ENCODE peak calls at places on chromosomes 2 and 18, in seven cellular contexts. Y, L, S, X, B, J and O are unnamed samples.

GRCh38 chr2:169276045-169276444 is 86.3 kb downstream of the LRP2 start:
- DNase-seq in Y (no peak), L (no peak), S (no peak), X (no peak), B (no peak), J (no peak), O (peak; percentile 6)

GRCh38 chr2:26757873-26758789 is 6.0 kb upstream of the SLC35F6 start:
- DNase-seq in Y (no peak), L (no peak), S (no peak), X (no peak), B (no peak), J (peak; percentile 99), O (peak; percentile 30)

GRCh38 chr2:173037245-173038106 is 38.2 kb upstream of the MAP3K20 start:
- DNase-seq in Y (no peak), L (no peak), S (no peak), X (no peak), B (peak; percentile 65), J (peak; percentile 25), O (no peak)

GRCh38 chr2:10008809-10009176 is 34.6 kb upstream of the KLF11 start:
- DNase-seq in Y (no peak), L (peak; percentile 15), S (peak; percentile 34), X (no peak), B (no peak), J (no peak), O (no peak)

GRCh38 chr2:219398721-219399333 is 11.1 kb upstream of the DNPEP start:
- DNase-seq in Y (no peak), L (no peak), S (no peak), X (no peak), B (no peak), J (peak; percentile 68), O (no peak)

GRCh38 chr18:25360301-25360899 is 8.4 kb upstream of the ZNF521 start:
- DNase-seq in Y (no peak), L (no peak), S (no peak), X (no peak), B (no peak), J (no peak), O (no peak)

GRCh38 chr2:221204699-221205098 is 367.4 kb downstream of the EPHA4 start:
- DNase-seq in Y (no peak), L (no peak), S (no peak), X (no peak), B (no peak), J (no peak), O (no peak)

GRCh38 chr2:198913394-198914152 is 544.2 kb downstream of the SATB2 start:
- DNase-seq in Y (no peak), L (no peak), S (no peak), X (no peak), B (no peak), J (no peak), O (no peak)

GRCh38 chr18:2173464-2173863 is 397.8 kb downstream of the METTL4 start:
- DNase-seq in Y (no peak), L (no peak), S (no peak), X (no peak), B (peak; percentile 23), J (peak; percentile 48), O (peak; percentile 11)

GRCh38 chr2:27379840-27380625 is 501 bp downstream of the ZNF513 start:
- DNase-seq in Y (peak; percentile 47), L (no peak), S (peak; percentile 88), X (peak; percentile 94), B (peak; percentile 70), J (peak; percentile 76), O (peak; percentile 59)

GRCh38 chr2:40431600-40431955 is 20.3 kb downstream of the SLC8A1 start:
- DNase-seq in Y (no peak), L (no peak), S (peak; percentile 80), X (no peak), B (peak; percentile 25), J (peak; percentile 88), O (no peak)

GRCh38 chr2:46353509-46353908 is 56.3 kb downstream of the EPAS1 start:
- DNase-seq in Y (no peak), L (no peak), S (no peak), X (no peak), B (no peak), J (no peak), O (no peak)

GRCh38 chr2:105187531-105187930 is 54.0 kb upstream of the GPR45 start:
- DNase-seq in Y (no peak), L (no peak), S (no peak), X (no peak), B (no peak), J (no peak), O (no peak)

GRCh38 chr2:169260246-169260645 is 102.1 kb downstream of the LRP2 start:
- DNase-seq in Y (no peak), L (no peak), S (no peak), X (no peak), B (no peak), J (no peak), O (peak; percentile 6)

GRCh38 chr2:86314125-86314524 is 23.3 kb downstream of the REEP1 start:
- DNase-seq in Y (no peak), L (no peak), S (peak; percentile 87), X (peak; percentile 65), B (no peak), J (no peak), O (no peak)

GRCh38 chr2:24613154-24613814 is 122.2 kb downstream of the NCOA1 start:
- DNase-seq in Y (no peak), L (no peak), S (no peak), X (no peak), B (no peak), J (peak; percentile 76), O (peak; percentile 62)

GRCh38 chr18:48230459-48231113 is 178.6 kb downstream of the ZBTB7C start:
- DNase-seq in Y (peak; percentile 44), L (peak; percentile 82), S (no peak), X (peak; percentile 87), B (peak; percentile 60), J (peak; percentile 31), O (peak; percentile 41)

GRCh38 chr2:229539628-229540027 is 174.7 kb downstream of the DNER start:
- DNase-seq in Y (no peak), L (no peak), S (no peak), X (no peak), B (no peak), J (peak; percentile 5), O (no peak)

GRCh38 chr2:43539991-43540860 is 55.6 kb downstream of the THADA start:
- DNase-seq in Y (peak; percentile 72), L (no peak), S (peak; percentile 93), X (peak; percentile 95), B (peak; percentile 70), J (peak; percentile 92), O (no peak)

GRCh38 chr2:45024600-45025291 is 15.5 kb upstream of the SIX2 start:
- DNase-seq in Y (no peak), L (no peak), S (no peak), X (no peak), B (no peak), J (peak; percentile 53), O (no peak)

GRCh38 chr2:159130302-159130701 is 156.2 kb downstream of the WDSUB1 start:
- DNase-seq in Y (no peak), L (no peak), S (no peak), X (no peak), B (no peak), J (no peak), O (peak; percentile 87)

GRCh38 chr18:54223568-54224241 is 764 bp downstream of the MBD2 start:
- DNase-seq in Y (peak; percentile 38), L (peak; percentile 91), S (peak; percentile 92), X (peak; percentile 94), B (peak; percentile 79), J (peak; percentile 92), O (peak; percentile 83)

GRCh38 chr2:109601693-109602250 is 12.0 kb downstream of the SEPTIN10 start:
- DNase-seq in Y (no peak), L (no peak), S (no peak), X (no peak), B (peak; percentile 66), J (no peak), O (no peak)

GRCh38 chr2:207143474-207144190 is 22.1 kb downstream of the KLF7 start:
- DNase-seq in Y (peak; percentile 77), L (peak; percentile 85), S (peak; percentile 90), X (peak; percentile 93), B (peak; percentile 79), J (no peak), O (no peak)
- TF ChIP-seq POLR2A in Y (peak; percentile 48), L (no peak), S (peak; percentile 8), X (no peak), B (no peak), J (no peak), O (no peak)

GRCh38 chr2:206163251-206163880 is 3.7 kb downstream of the EEF1B2 start:
- DNase-seq in Y (no peak), L (no peak), S (no peak), X (no peak), B (no peak), J (no peak), O (no peak)
- TF ChIP-seq POLR2A in Y (no peak), L (no peak), S (no peak), X (no peak), B (no peak), J (no peak), O (no peak)

GRCh38 chr2:95346236-95346737 is 49.1 kb downstream of the KCNIP3 start:
- DNase-seq in Y (peak; percentile 49), L (peak; percentile 80), S (peak; percentile 84), X (peak; percentile 88), B (peak; percentile 79), J (peak; percentile 29), O (peak; percentile 72)
- TF ChIP-seq POLR2A in Y (no peak), L (no peak), S (no peak), X (no peak), B (no peak), J (no peak), O (no peak)

DNA sequence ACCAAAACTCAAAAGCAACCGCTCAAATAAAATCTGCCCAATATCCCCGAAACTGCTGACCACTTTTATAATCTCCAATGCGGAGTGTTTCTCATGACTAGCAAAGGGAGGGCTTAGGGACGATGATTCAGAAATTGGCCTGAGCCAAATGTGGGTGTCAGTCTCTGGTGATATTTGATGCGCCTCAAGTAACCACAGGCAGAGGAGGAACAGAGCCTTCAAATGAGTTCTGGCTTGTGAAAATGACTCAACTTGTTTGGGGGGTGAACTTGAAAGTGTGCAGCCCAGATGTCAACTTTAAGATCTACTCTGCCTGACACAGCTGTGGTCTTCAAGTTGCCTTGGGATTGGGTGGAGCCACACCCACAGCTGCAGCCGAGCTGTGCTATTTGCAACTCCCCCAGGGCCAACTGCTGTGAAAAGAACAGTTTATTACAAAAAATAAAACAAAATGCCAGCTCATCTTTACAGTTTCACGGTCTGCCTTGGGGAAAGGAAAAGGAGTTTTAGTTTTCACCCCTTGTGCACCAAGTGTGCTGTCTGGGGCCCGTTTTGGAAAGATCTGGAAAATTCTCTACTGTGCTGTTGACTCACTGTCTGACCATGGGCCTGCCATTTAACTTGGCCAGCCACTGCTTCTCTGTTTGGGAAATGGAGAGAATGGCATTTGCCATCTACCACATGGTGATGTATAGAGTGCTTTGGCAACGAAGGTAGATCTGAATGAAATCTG is 222.1 kb downstream of the MTX2 start:
- DNase-seq in Y (peak; percentile 68), L (no peak), S (peak; percentile 84), X (peak; percentile 91), B (peak; percentile 63), J (peak; percentile 96), O (no peak)
- TF ChIP-seq POLR2A in Y (no peak), L (no peak), S (no peak), X (no peak), B (no peak), J (no peak), O (no peak)

GRCh38 chr2:71070294-71071025 is 2.0 kb downstream of the NAGK start:
- DNase-seq in Y (no peak), L (peak; percentile 87), S (peak; percentile 56), X (peak; percentile 89), B (no peak), J (peak; percentile 37), O (peak; percentile 27)
- TF ChIP-seq POLR2A in Y (no peak), L (no peak), S (no peak), X (no peak), B (no peak), J (no peak), O (no peak)

GRCh38 chr2:11465485-11466306 is at the start of gene E2F6:
- DNase-seq in Y (peak; percentile 82), L (peak; percentile 95), S (peak; percentile 96), X (peak; percentile 98), B (peak; percentile 93), J (peak; percentile 90), O (peak; percentile 91)
- TF ChIP-seq POLR2A in Y (peak; percentile 90), L (no peak), S (peak; percentile 68), X (peak; percentile 27), B (no peak), J (peak; percentile 68), O (peak; percentile 57)